ENCODE peak calls at places on chromosomes 11 and 22, in seven cellular contexts. D is T-helper 22 cell; P is mucosa of descending colon; U is activated CD8-positive, alpha-beta T cell treated with anti-CD3 and anti-CD28 coated beads for 36 hours; J is NCI-H524; R is activated CD4-positive, CD25-positive, alpha-beta regulatory T cell treated with anti-CD3 and anti-CD28 coated beads, Interleukin-2, amount 50 U/mL, for 72 hours; Q is effector memory CD8-positive, alpha-beta T cell. T is an unnamed sample.
A peak's percentile ranks its signal among the peaks of the same experiment; 100 is the strongest.

GRCh38 chr11:62646825-62647608 is 604 bp upstream of the GANAB start:
- DNase-seq in D (no peak), P (no peak), U (no peak), J (no peak), R (no peak), Q (no peak), T (no peak)

GRCh38 chr11:126839496-126839895 is 161.1 kb downstream of the KIRREL3 start:
- DNase-seq in D (no peak), P (no peak), U (no peak), J (no peak), R (no peak), Q (no peak), T (no peak)

GRCh38 chr11:19218216-19218615 is 16.4 kb upstream of the CSRP3 start:
- DNase-seq in D (no peak), P (no peak), U (no peak), J (no peak), R (no peak), Q (no peak), T (no peak)

GRCh38 chr11:134535029-134536025 is 123.3 kb upstream of the B3GAT1 start:
- DNase-seq in D (no peak), P (no peak), U (no peak), J (no peak), R (no peak), Q (no peak), T (no peak)

GRCh38 chr11:77705877-77706579 is 68.4 kb upstream of the CLNS1A start:
- DNase-seq in D (no peak), P (no peak), U (peak; percentile 4), J (no peak), R (no peak), Q (no peak), T (no peak)

GRCh38 chr11:2120359-2121100 is 18.7 kb downstream of the IGF2 start:
- DNase-seq in D (no peak), P (peak; percentile 23), U (no peak), J (no peak), R (no peak), Q (no peak), T (no peak)

GRCh38 chr22:29270475-29271271 is 2.6 kb downstream of the EWSR1 start:
- DNase-seq in D (no peak), P (no peak), U (no peak), J (no peak), R (no peak), Q (no peak), T (peak; percentile 73)

GRCh38 chr22:37552560-37553163 is 7.6 kb upstream of the CDC42EP1 start:
- DNase-seq in D (no peak), P (peak; percentile 64), U (no peak), J (peak; percentile 75), R (no peak), Q (no peak), T (no peak)

GRCh38 chr22:42670921-42671709 is 21.9 kb upstream of the CYB5R3 start:
- DNase-seq in D (no peak), P (no peak), U (peak; percentile 12), J (no peak), R (no peak), Q (no peak), T (no peak)

GRCh38 chr11:130527648-130528300 is 79.3 kb downstream of the ADAMTS15 start:
- DNase-seq in D (no peak), P (no peak), U (no peak), J (no peak), R (no peak), Q (no peak), T (peak; percentile 61)

GRCh38 chr22:25747245-25747944 is 5.4 kb downstream of the MYO18B start:
- DNase-seq in D (no peak), P (peak; percentile 70), U (no peak), J (peak; percentile 39), R (no peak), Q (no peak), T (no peak)

GRCh38 chr11:13134886-13135285 is 125.8 kb downstream of the RASSF10 start:
- DNase-seq in D (no peak), P (no peak), U (no peak), J (peak; percentile 54), R (no peak), Q (no peak), T (peak; percentile 17)

GRCh38 chr22:38788417-38788816 is 5.5 kb downstream of the DNAL4 start:
- DNase-seq in D (no peak), P (no peak), U (no peak), J (peak; percentile 93), R (no peak), Q (no peak), T (no peak)

GRCh38 chr11:78346799-78347198 is 70.8 kb downstream of the GAB2 start:
- DNase-seq in D (no peak), P (no peak), U (no peak), J (no peak), R (no peak), Q (no peak), T (no peak)

GRCh38 chr11:13110929-13111812 is 102.1 kb downstream of the RASSF10 start:
- DNase-seq in D (no peak), P (no peak), U (no peak), J (peak; percentile 32), R (no peak), Q (no peak), T (no peak)

GRCh38 chr22:27004434-27004833 is 347.0 kb downstream of the MIAT start:
- DNase-seq in D (no peak), P (no peak), U (no peak), J (no peak), R (no peak), Q (no peak), T (no peak)

GRCh38 chr22:26711205-26711958 is 54.0 kb downstream of the MIAT start:
- DNase-seq in D (no peak), P (no peak), U (peak; percentile 42), J (no peak), R (no peak), Q (peak; percentile 2), T (no peak)

GRCh38 chr22:17990167-17990566 is 34.2 kb downstream of the MICAL3 start:
- DNase-seq in D (no peak), P (no peak), U (no peak), J (no peak), R (no peak), Q (no peak), T (no peak)

GRCh38 chr11:63851354-63851753 is 12.4 kb downstream of the MARK2 start:
- DNase-seq in D (no peak), P (peak; percentile 15), U (no peak), J (no peak), R (no peak), Q (no peak), T (no peak)

GRCh38 chr11:113384551-113384950 is 3.0 kb upstream of the ANKK1 start:
- DNase-seq in D (no peak), P (no peak), U (no peak), J (peak; percentile 52), R (no peak), Q (no peak), T (no peak)

GRCh38 chr22:39254789-39255298 is 10.1 kb upstream of the PDGFB start:
- DNase-seq in D (no peak), P (no peak), U (peak; percentile 79), J (no peak), R (peak; percentile 54), Q (peak; percentile 47), T (peak; percentile 38)

GRCh38 chr22:49749227-49749626 is 78.4 kb downstream of the BRD1 start:
- DNase-seq in D (no peak), P (peak; percentile 24), U (no peak), J (no peak), R (no peak), Q (no peak), T (no peak)

GRCh38 chr11:48051217-48051848 is 71.0 kb downstream of the PTPRJ start:
- DNase-seq in D (no peak), P (no peak), U (no peak), J (no peak), R (no peak), Q (no peak), T (peak; percentile 69)

T was measured in NB4.